ENCODE peak calls at places on chromosome 5, in six cellular contexts. F, Z, B, Y, I and R are unnamed samples.

GRCh38 chr5:39517800-39518199 is 93.0 kb upstream of the DAB2 start:
- DNase-seq in F (no peak), Z (no peak), B (peak; percentile 75), Y (no peak), I (no peak), R (no peak)

GRCh38 chr5:137604348-137605095 is 105.4 kb upstream of the SPOCK1 start:
- DNase-seq in F (no peak), Z (no peak), B (no peak), Y (no peak), I (no peak), R (no peak)

GRCh38 chr5:94689871-94690270 is 71.4 kb downstream of the SLF1 start:
- DNase-seq in F (no peak), Z (no peak), B (no peak), Y (no peak), I (no peak), R (no peak)

GRCh38 chr5:34690301-34690700 is 34.2 kb downstream of the RAI14 start:
- DNase-seq in F (no peak), Z (no peak), B (no peak), Y (no peak), I (no peak), R (no peak)

GRCh38 chr5:14246350-14247053 is 103.4 kb downstream of the TRIO start:
- DNase-seq in F (no peak), Z (no peak), B (no peak), Y (no peak), I (no peak), R (no peak)

GRCh38 chr5:172860520-172861443 is 26.7 kb downstream of the ERGIC1 start:
- DNase-seq in F (no peak), Z (no peak), B (no peak), Y (no peak), I (peak; percentile 72), R (no peak)

GRCh38 chr5:126499742-126500396 is 76.7 kb downstream of the GRAMD2B start:
- DNase-seq in F (peak; percentile 70), Z (peak; percentile 41), B (peak; percentile 27), Y (peak; percentile 23), I (no peak), R (no peak)

GRCh38 chr5:142800776-142801494 is 30.8 kb downstream of the ARHGAP26 start:
- DNase-seq in F (peak; percentile 65), Z (no peak), B (no peak), Y (peak; percentile 51), I (no peak), R (no peak)

GRCh38 chr5:147786115-147786514 is 3.6 kb upstream of the JAKMIP2 start:
- DNase-seq in F (no peak), Z (no peak), B (no peak), Y (no peak), I (no peak), R (no peak)

DNA sequence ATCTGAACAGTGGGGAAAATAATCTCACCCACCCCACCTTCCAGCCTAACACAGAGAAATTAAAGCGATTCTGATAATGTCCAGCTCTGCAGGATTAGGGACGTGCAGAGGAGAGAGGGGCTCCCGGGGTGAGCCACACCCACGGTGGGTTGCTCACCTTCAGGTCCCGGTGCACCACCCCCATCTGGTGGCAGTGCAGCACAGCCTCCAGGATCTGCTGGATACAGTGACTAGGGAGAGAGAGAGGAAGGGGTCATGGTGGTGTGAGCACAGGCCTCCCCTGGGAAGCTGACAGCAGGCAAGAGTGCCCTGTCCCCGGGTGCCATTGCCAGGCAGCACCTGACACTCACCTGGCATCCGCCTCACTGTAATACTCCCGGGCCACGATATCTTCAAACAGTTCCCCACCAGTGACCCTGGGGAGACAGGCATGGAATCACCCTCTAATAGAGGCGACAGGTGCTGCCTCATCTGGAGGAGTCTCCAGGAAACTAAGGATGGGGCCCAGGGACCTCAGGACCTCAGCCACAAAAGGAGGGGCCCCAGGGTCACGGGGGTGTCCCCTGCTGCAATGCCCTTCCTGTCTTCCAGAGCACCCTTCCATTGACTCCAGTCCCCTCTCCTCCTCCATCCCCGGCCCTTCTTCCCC is 33.0 kb downstream of the CAMK2A start:
- DNase-seq in F (no peak), Z (no peak), B (no peak), Y (no peak), I (no peak), R (no peak)
- TF ChIP-seq CTCF in F (no peak), Z (no peak), B (peak; percentile 33), Y (no peak), I (no peak), R (no peak)

DNA sequence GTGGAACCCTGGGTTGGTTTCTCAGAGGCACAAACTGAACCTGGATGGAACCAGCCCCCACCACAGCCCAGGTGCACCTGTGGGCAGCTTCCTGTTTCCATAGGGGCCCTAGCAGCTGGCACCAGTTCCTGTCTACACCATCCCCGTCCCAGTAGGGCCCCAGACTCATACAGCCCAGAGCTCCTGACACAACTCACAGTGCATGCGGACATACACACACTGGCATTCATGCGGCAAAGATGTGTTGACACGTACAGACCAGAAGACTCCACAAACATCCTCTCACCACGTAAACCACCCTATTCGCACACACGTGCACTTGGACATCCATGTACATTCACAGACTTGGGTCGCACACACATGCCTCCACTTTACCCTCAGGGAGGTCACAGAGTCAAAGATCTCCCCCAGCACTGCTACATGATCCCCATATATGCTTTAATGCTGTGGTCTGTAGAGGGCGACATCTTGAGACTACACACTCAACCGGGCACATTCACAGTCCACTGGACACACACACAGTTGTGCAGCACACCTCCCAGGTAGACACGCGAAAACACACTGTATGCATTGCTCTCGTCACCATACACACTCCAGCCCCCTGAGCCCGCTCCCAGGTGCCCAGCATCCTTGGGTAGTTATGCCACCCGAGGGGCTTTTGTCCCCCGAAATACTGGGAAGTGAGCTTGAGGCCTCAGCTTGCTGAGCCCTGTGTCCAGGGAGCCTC is 22.4 kb downstream of the CXXC5 start:
- DNase-seq in F (peak; percentile 92), Z (peak; percentile 84), B (no peak), Y (no peak), I (no peak), R (no peak)
- TF ChIP-seq CTCF in F (peak; percentile 57), Z (peak; percentile 59), B (peak; percentile 29), Y (peak; percentile 28), I (peak; percentile 45), R (no peak)

DNA sequence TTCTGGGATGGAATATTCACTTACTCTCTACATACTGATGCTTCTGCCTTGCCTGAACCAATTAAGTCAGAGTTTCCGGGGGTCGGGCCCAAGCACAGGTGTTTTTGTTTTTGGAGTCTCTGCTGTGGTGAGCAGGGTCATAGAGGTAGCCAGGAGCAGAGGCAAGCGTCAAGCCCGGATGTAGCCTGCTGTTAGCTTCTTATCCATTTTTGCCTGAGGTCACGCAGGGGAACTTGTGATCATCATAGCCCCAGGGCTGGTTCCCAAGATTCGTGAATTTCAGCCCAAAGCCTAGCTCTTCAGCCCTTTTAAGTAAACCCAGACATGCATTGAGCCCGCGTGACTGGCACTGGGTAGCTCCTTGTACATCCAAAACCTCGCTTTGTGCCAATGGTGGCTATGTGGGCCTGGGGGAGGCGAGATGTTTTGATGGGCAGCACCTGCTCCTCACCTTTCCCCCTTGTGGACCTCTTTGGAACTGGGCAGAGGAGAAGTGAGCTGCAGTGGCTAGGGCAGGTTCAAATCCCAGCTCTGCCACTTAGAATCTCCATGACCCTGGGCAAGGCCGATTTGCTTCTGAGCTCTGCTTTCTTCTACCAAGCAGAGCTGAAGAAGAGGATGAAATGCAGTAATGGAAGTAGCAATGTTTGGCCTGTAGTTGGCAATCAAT is 33.7 kb downstream of the FGF18 start:
- DNase-seq in F (no peak), Z (no peak), B (no peak), Y (no peak), I (no peak), R (no peak)
- TF ChIP-seq CTCF in F (no peak), Z (no peak), B (no peak), Y (no peak), I (no peak), R (no peak)

DNA sequence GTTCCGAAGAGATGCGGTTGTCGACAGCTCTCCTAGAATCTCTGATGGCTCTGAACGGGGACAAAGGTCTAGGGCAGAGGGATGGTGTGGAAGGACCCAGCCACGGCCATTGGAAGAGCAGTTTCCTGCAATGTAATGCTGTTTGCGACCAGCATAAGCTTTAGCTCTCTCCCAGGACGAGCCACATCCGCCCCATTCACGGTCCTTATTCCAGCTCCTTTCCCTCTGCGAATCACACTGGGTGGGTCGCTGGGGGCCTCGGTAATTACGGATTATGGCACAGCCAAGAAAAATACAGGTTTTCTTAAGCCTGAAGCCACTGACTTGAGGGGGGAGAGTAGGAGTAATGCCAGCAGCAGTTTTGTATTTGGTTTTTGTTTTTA is 22.7 kb downstream of the ANXA2R start:
- DNase-seq in F (peak; percentile 46), Z (no peak), B (no peak), Y (peak; percentile 44), I (no peak), R (no peak)
- TF ChIP-seq CTCF in F (no peak), Z (no peak), B (no peak), Y (no peak), I (no peak), R (no peak)

GRCh38 chr5:170286532-170286931 is 11.0 kb downstream of the LCP2 start:
- DNase-seq in F (no peak), Z (no peak), B (no peak), Y (no peak), I (no peak), R (no peak)

GRCh38 chr5:170280090-170280493 is 17.5 kb downstream of the LCP2 start:
- DNase-seq in F (no peak), Z (no peak), B (no peak), Y (no peak), I (no peak), R (no peak)

GRCh38 chr5:170284231-170284630 is 13.3 kb downstream of the LCP2 start:
- DNase-seq in F (no peak), Z (no peak), B (no peak), Y (no peak), I (no peak), R (no peak)

GRCh38 chr5:170287532-170287931 is 10.0 kb downstream of the LCP2 start:
- DNase-seq in F (no peak), Z (no peak), B (no peak), Y (no peak), I (no peak), R (no peak)

DNA sequence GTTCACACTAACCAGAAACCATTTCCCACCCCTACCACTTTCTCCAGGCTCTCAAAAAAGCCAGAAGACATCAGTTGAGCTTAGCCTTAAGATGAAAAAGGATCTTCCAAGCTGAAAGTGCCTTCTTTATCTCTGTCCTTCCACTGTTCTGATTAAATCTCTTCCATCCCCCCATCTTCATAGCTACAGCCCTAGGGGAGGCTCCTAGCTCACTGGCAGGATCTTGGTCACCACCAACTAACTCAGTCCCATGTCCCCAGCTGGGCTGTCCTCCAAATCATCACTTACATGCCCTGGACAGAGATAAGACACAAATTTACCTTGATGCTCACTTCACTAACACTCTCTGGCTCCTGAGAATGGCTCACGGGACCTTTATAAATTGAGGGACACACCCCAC is 14.3 kb downstream of the LCP2 start:
- DNase-seq in F (no peak), Z (no peak), B (no peak), Y (no peak), I (no peak), R (no peak)
- TF ChIP-seq CTCF in F (no peak), Z (no peak), B (no peak), Y (no peak), I (no peak), R (no peak)

GRCh38 chr5:146041180-146041789 is 64.1 kb downstream of the PLAC8L1 start:
- DNase-seq in F (no peak), Z (no peak), B (no peak), Y (no peak), I (no peak), R (no peak)
- TF ChIP-seq CTCF in F (peak; percentile 25), Z (peak; percentile 23), B (peak; percentile 28), Y (no peak), I (peak; percentile 37), R (no peak)

DNA sequence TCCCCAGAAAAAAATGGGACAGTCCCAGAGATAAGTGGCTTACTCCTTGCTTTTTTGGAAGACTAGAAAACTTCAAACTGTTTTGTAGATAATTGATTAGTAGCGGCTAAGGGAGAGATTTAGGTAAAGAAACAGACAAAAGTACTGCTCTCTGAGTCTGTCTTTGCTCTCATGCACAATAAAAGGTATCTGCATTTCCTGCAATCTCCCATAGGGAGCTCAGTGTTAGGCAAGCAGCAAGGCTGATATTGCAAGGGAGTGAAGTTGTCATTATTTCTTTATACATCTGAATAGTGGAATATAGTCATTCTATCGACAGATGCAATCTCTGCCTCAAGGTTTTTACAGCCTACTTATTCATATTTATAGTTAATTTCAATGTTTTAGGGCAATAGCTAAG is 54.9 kb upstream of the CAMK4 start:
- DNase-seq in F (no peak), Z (no peak), B (no peak), Y (no peak), I (no peak), R (no peak)
- TF ChIP-seq CTCF in F (no peak), Z (no peak), B (no peak), Y (no peak), I (no peak), R (no peak)